ENCODE peak calls at places on chromosomes 13 and 19, in ten cellular contexts. T is EL; X is activated CD4-positive, alpha-beta T cell treated with anti-CD3 and anti-CD28 coated beads for 1 hour; Y is stimulated activated CD8-positive, alpha-beta memory T cell treated with anti-CD3 and anti-CD28 coated beads, Interleukin-2, amount 100 ng/mL, for 48 hours; I is heart right ventricle; K is NCI-H1694; D is natural killer cell; U is choroid plexus epithelial cell; L is HuH-7; H is thoracic aorta. Z is an unnamed sample.

GRCh38 chr13:109162248-109163051 is 533.0 kb downstream of the MYO16 start:
- DNase-seq in T (no peak), X (no peak), Y (no peak), I (no peak), K (no peak), D (no peak), U (no peak), L (no peak), H (no peak), Z (peak)

GRCh38 chr13:96020155-96020575 is 33.0 kb downstream of the UGGT2 start:
- DNase-seq in T (peak), X (no peak), Y (no peak), I (peak), K (peak), D (no peak), U (peak), L (peak), H (no peak), Z (no peak)

GRCh38 chr13:67230243-67230773 is at the start of gene PCDH9:
- DNase-seq in T (peak), X (peak), Y (peak), I (peak), K (peak), D (peak), U (peak), L (peak), H (peak), Z (peak)

GRCh38 chr19:40801449-40802299 is 2.7 kb downstream of the EGLN2 start:
- DNase-seq in T (no peak), X (no peak), Y (no peak), I (no peak), K (no peak), D (no peak), U (no peak), L (no peak), H (no peak), Z (no peak)

GRCh38 chr19:34960940-34961679 is 2.9 kb downstream of the ZNF792 start:
- DNase-seq in T (peak), X (no peak), Y (no peak), I (no peak), K (no peak), D (no peak), U (no peak), L (no peak), H (no peak), Z (no peak)

GRCh38 chr19:37565370-37565669 is 29.3 kb downstream of the ZNF571 start:
- DNase-seq in T (no peak), X (no peak), Y (no peak), I (no peak), K (no peak), D (no peak), U (no peak), L (no peak), H (no peak), Z (no peak)

GRCh38 chr13:44844786-44845185 is 144.5 kb downstream of the NUFIP1 start:
- DNase-seq in T (no peak), X (no peak), Y (no peak), I (no peak), K (no peak), D (no peak), U (no peak), L (no peak), H (no peak), Z (no peak)

GRCh38 chr13:102903659-102904407 is 58.0 kb downstream of the ERCC5 start:
- DNase-seq in T (peak), X (no peak), Y (no peak), I (no peak), K (peak), D (no peak), U (peak), L (no peak), H (no peak), Z (no peak)

GRCh38 chr13:91767681-91768080 is 369.3 kb downstream of the GPC5 start:
- DNase-seq in T (no peak), X (no peak), Y (no peak), I (no peak), K (no peak), D (no peak), U (peak), L (no peak), H (no peak), Z (no peak)

GRCh38 chr13:50376895-50377575 is 361.8 kb downstream of the KCNRG start:
- DNase-seq in T (no peak), X (no peak), Y (no peak), I (no peak), K (no peak), D (no peak), U (no peak), L (no peak), H (no peak), Z (no peak)

GRCh38 chr19:55391702-55392615 is 6.2 kb downstream of the RPL28 start:
- DNase-seq in T (no peak), X (no peak), Y (no peak), I (no peak), K (no peak), D (no peak), U (peak), L (no peak), H (no peak), Z (no peak)

GRCh38 chr19:47414469-47414868 is 4.9 kb downstream of the MEIS3 start:
- DNase-seq in T (no peak), X (no peak), Y (no peak), I (no peak), K (peak), D (no peak), U (no peak), L (peak), H (no peak), Z (no peak)

GRCh38 chr13:109844396-109844795 is 58.0 kb upstream of the IRS2 start:
- DNase-seq in T (peak), X (no peak), Y (no peak), I (no peak), K (no peak), D (no peak), U (peak), L (no peak), H (no peak), Z (no peak)

GRCh38 chr13:110629735-110630134 is 14.4 kb downstream of the NAXD start:
- DNase-seq in T (no peak), X (no peak), Y (no peak), I (no peak), K (no peak), D (no peak), U (peak), L (no peak), H (no peak), Z (no peak)

GRCh38 chr19:51347209-51347928 is 5.4 kb upstream of the VSIG10L start:
- DNase-seq in T (no peak), X (no peak), Y (no peak), I (no peak), K (no peak), D (no peak), U (no peak), L (no peak), H (no peak), Z (no peak)

GRCh38 chr13:99432637-99433542 is 68.4 kb upstream of the TM9SF2 start:
- DNase-seq in T (peak), X (peak), Y (peak), I (peak), K (no peak), D (peak), U (peak), L (no peak), H (no peak), Z (peak)

GRCh38 chr19:9934132-9934950 is 2.0 kb downstream of the OLFM2 start:
- DNase-seq in T (peak), X (peak), Y (peak), I (peak), K (peak), D (peak), U (peak), L (peak), H (no peak), Z (peak)

GRCh38 chr19:7677664-7678311 is 898 bp downstream of the MCEMP1 start:
- DNase-seq in T (no peak), X (no peak), Y (no peak), I (no peak), K (no peak), D (no peak), U (no peak), L (peak), H (no peak), Z (no peak)

GRCh38 chr13:80339578-80339840 is 1.4 kb downstream of the SPRY2 start:
- DNase-seq in T (no peak), X (no peak), Y (no peak), I (no peak), K (no peak), D (no peak), U (no peak), L (no peak), H (no peak), Z (peak)

GRCh38 chr19:5251096-5252065 is 89.2 kb downstream of the PTPRS start:
- DNase-seq in T (no peak), X (no peak), Y (no peak), I (no peak), K (no peak), D (no peak), U (no peak), L (no peak), H (no peak), Z (no peak)

GRCh38 chr19:55005684-55006488 is 32.2 kb downstream of the GP6 start:
- DNase-seq in T (peak), X (peak), Y (peak), I (no peak), K (no peak), D (peak), U (peak), L (no peak), H (no peak), Z (no peak)

GRCh38 chr19:42091300-42092266 is 15.6 kb downstream of the ZNF574 start:
- DNase-seq in T (peak), X (no peak), Y (no peak), I (no peak), K (peak), D (no peak), U (no peak), L (no peak), H (no peak), Z (peak)

GRCh38 chr13:36815069-36815468 is 4.0 kb upstream of the RFXAP start:
- DNase-seq in T (peak), X (no peak), Y (no peak), I (no peak), K (no peak), D (no peak), U (no peak), L (peak), H (no peak), Z (no peak)

GRCh38 chr13:111973186-111974064 is 93.5 kb upstream of the SOX1 start:
- DNase-seq in T (no peak), X (no peak), Y (no peak), I (no peak), K (no peak), D (no peak), U (no peak), L (no peak), H (no peak), Z (no peak)

GRCh38 chr13:97567510-97568243 is 133.7 kb downstream of the RAP2A start:
- DNase-seq in T (peak), X (no peak), Y (no peak), I (no peak), K (no peak), D (no peak), U (peak), L (peak), H (no peak), Z (peak)

GRCh38 chr19:1936430-1936829 is 4.5 kb upstream of the CSNK1G2 start:
- DNase-seq in T (no peak), X (no peak), Y (no peak), I (no peak), K (no peak), D (no peak), U (no peak), L (no peak), H (no peak), Z (no peak)

GRCh38 chr13:46172531-46172991 is 9.4 kb downstream of the LCP1 start:
- DNase-seq in T (no peak), X (no peak), Y (no peak), I (no peak), K (no peak), D (no peak), U (no peak), L (no peak), H (no peak), Z (peak)

GRCh38 chr19:4597975-4598671 is 38.6 kb upstream of the SEMA6B start:
- DNase-seq in T (peak), X (peak), Y (peak), I (no peak), K (no peak), D (peak), U (no peak), L (peak), H (no peak), Z (no peak)

GRCh38 chr19:11267316-11268085 is 5.2 kb upstream of the DOCK6 start:
- DNase-seq in T (no peak), X (no peak), Y (no peak), I (no peak), K (no peak), D (no peak), U (no peak), L (no peak), H (no peak), Z (no peak)

GRCh38 chr13:101523732-101524131 is 71.3 kb downstream of the ITGBL1 start:
- DNase-seq in T (peak), X (no peak), Y (no peak), I (peak), K (peak), D (no peak), U (peak), L (no peak), H (peak), Z (peak)

GRCh38 chr13:54513254-54513653 is 1484.6 kb downstream of the OLFM4 start:
- DNase-seq in T (no peak), X (no peak), Y (no peak), I (no peak), K (no peak), D (no peak), U (no peak), L (no peak), H (no peak), Z (no peak)